ENCODE peak calls at places on chromosomes 6 and 20, in eight cellular contexts. D is small intestine; V is CD8-positive, alpha-beta T cell; N is tibial nerve; P is psoas muscle; B is DND-41; R is transverse colon; H is cardiac muscle cell. G is an unnamed sample.

GRCh38 chr20:57663241-57663640 is 43.0 kb upstream of the ZBP1 start:
- DNase-seq in V (no peak), H (no peak), D (no peak), N (no peak), P (no peak), B (no peak), R (peak; percentile 3), G (peak; percentile 6)

GRCh38 chr6:146543940-146544661 is 468 bp downstream of the RAB32 start:
- DNase-seq in P (no peak), V (no peak), R (peak; percentile 67), N (peak; percentile 37), B (no peak), H (peak; percentile 60), D (peak; percentile 64), G (peak; percentile 72)

GRCh38 chr20:39568090-39568489 is 605.9 kb downstream of the DHX35 start:
- DNase-seq in N (no peak), H (no peak), P (no peak), B (no peak), D (no peak), V (no peak), R (no peak), G (no peak)

GRCh38 chr6:163951990-163952389 is 537.5 kb downstream of the QKI start:
- DNase-seq in R (no peak), D (no peak), P (no peak), H (no peak), V (no peak), N (no peak), B (no peak), G (no peak)

GRCh38 chr6:63441266-63441956 is 121.6 kb upstream of the LGSN start:
- DNase-seq in P (no peak), R (no peak), H (no peak), D (no peak), B (no peak), V (no peak), N (no peak), G (no peak)

GRCh38 chr6:134080171-134080795 is 27.9 kb upstream of the SLC2A12 start:
- DNase-seq in N (no peak), D (peak; percentile 12), H (no peak), R (peak; percentile 34), B (no peak), V (no peak), P (no peak), G (no peak)

GRCh38 chr6:45421700-45422540 is 44.2 kb upstream of the SUPT3H start:
- DNase-seq in H (peak; percentile 81), V (peak; percentile 34), B (peak; percentile 65), P (peak; percentile 51), D (peak; percentile 15), N (peak; percentile 59), R (peak; percentile 66), G (peak; percentile 35)

GRCh38 chr6:19830171-19830570 is 7.0 kb upstream of the ID4 start:
- DNase-seq in N (no peak), V (no peak), R (no peak), H (peak; percentile 86), B (no peak), P (no peak), D (no peak), G (no peak)

GRCh38 chr20:50649587-50649986 is 41.8 kb downstream of the RIPOR3 start:
- DNase-seq in V (no peak), R (no peak), B (no peak), N (no peak), H (no peak), D (no peak), P (peak; percentile 60), G (no peak)

GRCh38 chr6:37502703-37503485 is 3.2 kb upstream of the CCDC167 start:
- DNase-seq in N (no peak), H (no peak), D (no peak), P (no peak), R (no peak), B (no peak), V (peak; percentile 36), G (no peak)

GRCh38 chr20:14235355-14235754 is 102.1 kb downstream of the FLRT3 start:
- DNase-seq in D (no peak), N (no peak), B (no peak), P (no peak), R (no peak), V (no peak), H (peak; percentile 21), G (no peak)

GRCh38 chr6:28802417-28803336 is 121.1 kb downstream of the TRIM27 start:
- DNase-seq in H (peak; percentile 47), R (no peak), N (no peak), P (no peak), D (no peak), B (no peak), V (no peak), G (no peak)

GRCh38 chr6:126661646-126662045 is 321.7 kb downstream of the CENPW start:
- DNase-seq in D (no peak), P (no peak), N (no peak), B (no peak), H (peak; percentile 76), R (no peak), V (no peak), G (no peak)

GRCh38 chr6:146891615-146892265 is 293.0 kb downstream of the ADGB start:
- DNase-seq in D (no peak), H (no peak), N (no peak), R (no peak), P (no peak), B (no peak), V (no peak), G (no peak)

GRCh38 chr20:46575794-46576495 is 25.5 kb upstream of the OCSTAMP start:
- DNase-seq in P (no peak), H (no peak), B (no peak), D (no peak), V (no peak), N (no peak), R (no peak), G (no peak)

GRCh38 chr6:40517654-40518053 is 69.5 kb downstream of the LRFN2 start:
- DNase-seq in B (no peak), R (no peak), H (no peak), N (no peak), V (no peak), D (peak; percentile 92), P (no peak), G (no peak)

GRCh38 chr20:4195499-4195898 is 180.1 kb upstream of the RNF24 start:
- DNase-seq in D (peak; percentile 34), N (no peak), H (peak; percentile 35), B (no peak), P (no peak), V (no peak), R (no peak), G (peak; percentile 60)

GRCh38 chr6:165662041-165662491 is 975 bp downstream of the PDE10A start:
- DNase-seq in D (no peak), B (no peak), V (no peak), N (no peak), H (peak; percentile 76), R (no peak), P (peak; percentile 28), G (no peak)

GRCh38 chr20:40844285-40844684 is 155.2 kb upstream of the MAFB start:
- DNase-seq in D (no peak), B (no peak), R (no peak), V (no peak), P (no peak), N (no peak), H (no peak), G (no peak)

DNA sequence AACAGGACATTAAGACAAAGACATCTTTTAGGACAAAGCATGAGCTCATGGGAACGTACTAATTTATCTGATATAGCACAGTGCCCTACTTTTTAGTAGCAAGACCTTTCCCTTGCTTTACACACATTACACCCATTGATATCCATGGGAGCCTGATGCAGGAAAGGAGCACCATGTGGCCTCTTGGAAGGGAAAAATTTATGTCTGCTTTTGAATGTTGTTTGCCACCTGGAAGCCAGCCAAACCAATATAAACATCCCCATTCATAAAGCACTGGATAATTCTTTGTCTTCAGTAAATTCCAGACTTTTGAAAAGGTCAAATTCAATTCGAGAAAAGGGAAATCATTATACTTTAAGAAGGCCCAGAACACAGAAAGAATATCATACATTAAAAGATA is 152.3 kb upstream of the BEND6 start:
- DNase-seq in N (no peak), H (peak; percentile 64), R (no peak), P (no peak), V (no peak), B (no peak), D (no peak), G (no peak)
- H3K4me1 ChIP-seq in N (no peaks in the 10 kb centered on the region), H (peaks cover 7% of the 10 kb centered on the region), R (no peaks in the 10 kb centered on the region), P (peaks cover 82% of the 10 kb centered on the region), V (no peaks in the 10 kb centered on the region), B (no peaks in the 10 kb centered on the region), D (no peaks in the 10 kb centered on the region), G (peaks cover 1% of the 10 kb centered on the region)

GRCh38 chr6:138594749-138595148 is 95.5 kb upstream of the NHSL1 start:
- DNase-seq in D (no peak), H (no peak), V (no peak), P (no peak), R (no peak), N (no peak), B (no peak), G (no peak)

GRCh38 chr6:138597336-138597735 is 98.0 kb upstream of the NHSL1 start:
- DNase-seq in H (peak; percentile 33), P (no peak), B (no peak), D (no peak), R (no peak), V (no peak), N (no peak), G (no peak)

GRCh38 chr6:138598562-138599173 is 99.4 kb upstream of the NHSL1 start:
- DNase-seq in D (peak; percentile 23), B (no peak), V (no peak), H (no peak), N (no peak), P (no peak), R (no peak), G (no peak)

GRCh38 chr6:138596126-138596525 is 96.8 kb upstream of the NHSL1 start:
- DNase-seq in V (no peak), N (no peak), R (no peak), D (no peak), H (no peak), P (no peak), B (no peak), G (no peak)

DNA sequence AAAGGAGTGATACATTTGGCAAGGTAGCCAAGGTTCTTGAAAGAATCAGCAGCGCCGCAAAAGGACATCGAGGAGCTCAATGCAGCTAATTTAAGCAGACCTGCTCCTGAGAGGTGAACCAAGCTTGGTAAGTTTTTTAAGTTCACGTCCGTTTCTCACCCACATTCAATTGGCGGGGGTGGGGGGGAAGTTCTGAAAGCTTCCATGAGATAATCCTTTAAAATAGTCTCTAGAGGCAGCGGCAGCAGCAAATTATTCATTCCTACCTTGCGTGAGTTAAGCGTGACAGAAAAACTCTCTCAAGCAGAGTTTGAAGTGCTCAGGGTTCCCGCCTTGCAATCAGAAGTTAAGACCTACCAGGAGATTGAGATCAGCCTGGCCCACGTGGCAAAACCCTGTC is 97.3 kb upstream of the NHSL1 start:
- DNase-seq in R (no peak), D (no peak), V (no peak), N (no peak), P (no peak), B (no peak), H (no peak), G (no peak)
- H3K4me3 ChIP-seq in R (no peak overlapping the region), D (no peak overlapping the region), V (no peak overlapping the region), N (no peak overlapping the region), P (no peak overlapping the region), B (no peak overlapping the region), H (no peak overlapping the region), G (no peak overlapping the region)

GRCh38 chr6:160382946-160383345 is 34.8 kb downstream of the SLC22A3 start:
- DNase-seq in R (no peak), P (no peak), V (no peak), N (no peak), H (no peak), B (no peak), D (no peak), G (no peak)
- H3K4me1 ChIP-seq in R (peaks cover 5% of the 10 kb centered on the region), P (peaks cover 11% of the 10 kb centered on the region), V (no peaks in the 10 kb centered on the region), N (no peaks in the 10 kb centered on the region), H (no peaks in the 10 kb centered on the region), B (no peaks in the 10 kb centered on the region), D (peaks cover 2% of the 10 kb centered on the region), G (peaks cover 3% of the 10 kb centered on the region)

GRCh38 chr6:157240059-157240959 is 83.0 kb downstream of the TMEM242 start:
- DNase-seq in P (peak; percentile 84), V (no peak), R (peak; percentile 75), H (peak; percentile 38), N (peak; percentile 50), B (no peak), D (peak; percentile 71), G (peak; percentile 68)
- H3K4me3 ChIP-seq in P (peak overlapping the region; percentile 55), V (no peak overlapping the region), R (no peak overlapping the region), H (no peak overlapping the region), N (no peak overlapping the region), B (no peak overlapping the region), D (no peak overlapping the region), G (peak overlapping the region; percentile 0)